ENCODE peak calls at places on chromosome 9, in five cellular contexts. O, P, G, Q and E are unnamed samples.
A peak's percentile ranks its signal among the peaks of the same experiment; 100 is the strongest.

GRCh38 chr9:132651259-132651658 is 18.5 kb downstream of the DDX31 start:
- DNase-seq in O (no peak), P (no peak), G (no peak), Q (no peak), E (no peak)

GRCh38 chr9:21454149-21454548 is 13.9 kb downstream of the IFNA1 start:
- DNase-seq in O (no peak), P (no peak), G (no peak), Q (no peak), E (no peak)

GRCh38 chr9:130555968-130556367 is 23.4 kb upstream of the FUBP3 start:
- DNase-seq in O (no peak), P (no peak), G (no peak), Q (no peak), E (no peak)

GRCh38 chr9:137493163-137494103 is 34.3 kb upstream of the NSMF start:
- DNase-seq in O (no peak), P (no peak), G (no peak), Q (no peak), E (no peak)

GRCh38 chr9:131008909-131009618 is at the start of gene LAMC3:
- DNase-seq in O (no peak), P (no peak), G (no peak), Q (peak; percentile 56), E (no peak)

GRCh38 chr9:131986576-131986975 is 93.1 kb downstream of the MED27 start:
- DNase-seq in O (no peak), P (no peak), G (no peak), Q (no peak), E (no peak)

GRCh38 chr9:132023409-132024180 is 56.1 kb downstream of the MED27 start:
- DNase-seq in O (no peak), P (no peak), G (no peak), Q (no peak), E (no peak)

GRCh38 chr9:95024097-95024671 is 293.3 kb downstream of the FANCC start:
- DNase-seq in O (peak; percentile 84), P (no peak), G (no peak), Q (no peak), E (no peak)

GRCh38 chr9:3963266-3964019 is 336.4 kb downstream of the GLIS3 start:
- DNase-seq in O (no peak), P (no peak), G (no peak), Q (no peak), E (no peak)

GRCh38 chr9:3957296-3957695 is 342.6 kb downstream of the GLIS3 start:
- DNase-seq in O (no peak), P (no peak), G (no peak), Q (no peak), E (no peak)

GRCh38 chr9:3960661-3961144 is 339.2 kb downstream of the GLIS3 start:
- DNase-seq in O (no peak), P (no peak), G (no peak), Q (no peak), E (no peak)

GRCh38 chr9:3962467-3962866 is 337.4 kb downstream of the GLIS3 start:
- DNase-seq in O (peak; percentile 80), P (no peak), G (no peak), Q (no peak), E (no peak)
- TF ChIP-seq POLR2AphosphoS5 in O (no peak), P (no peak), G (no peak), Q (no peak), E (no peak)

GRCh38 chr9:69204378-69204777 is 30.3 kb downstream of the TJP2 start:
- DNase-seq in O (no peak), P (no peak), G (no peak), Q (no peak), E (no peak)
- TF ChIP-seq EZH2 in O (no peak), P (no peak), G (no peak), Q (no peak), E (no peak)

DNA sequence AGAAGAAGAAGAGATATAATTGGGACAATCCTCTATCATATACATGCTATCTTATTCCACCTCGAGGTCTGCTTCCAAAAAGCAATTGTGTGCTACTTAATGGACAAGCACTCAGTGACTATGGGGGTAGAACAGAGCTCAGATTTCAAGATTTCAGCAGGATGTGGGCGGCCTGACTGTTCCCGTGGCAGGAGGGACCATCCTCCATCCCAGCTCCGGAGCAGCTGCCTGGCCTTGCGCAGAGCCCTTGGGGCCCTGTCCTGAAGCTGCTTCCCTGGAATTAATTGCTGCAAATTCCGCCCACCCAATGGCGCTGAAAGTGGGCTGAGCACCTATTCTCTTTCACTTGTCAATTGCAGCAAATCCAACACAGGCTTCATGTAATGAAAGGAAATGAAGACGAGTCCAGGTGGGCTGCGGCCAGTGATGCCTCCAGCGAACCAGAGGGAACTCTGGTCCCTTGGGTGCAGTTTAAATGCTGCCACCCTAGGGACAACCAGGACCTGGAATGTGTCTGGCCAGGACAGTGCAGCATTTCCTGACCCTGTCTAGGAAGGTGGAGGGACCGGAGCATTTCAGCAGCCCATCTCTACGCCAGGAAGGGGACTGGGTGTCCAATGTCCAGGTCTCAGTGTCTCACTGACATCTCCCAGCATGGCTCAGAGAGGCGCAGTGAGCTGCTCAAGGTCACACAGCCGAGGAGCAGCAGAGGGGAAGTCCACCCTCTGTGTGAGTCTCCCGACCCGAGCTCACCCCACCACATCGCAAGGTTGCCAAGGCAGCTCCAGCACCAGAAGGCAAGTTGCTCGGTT is 50.5 kb upstream of the FCN1 start:
- DNase-seq in O (no peak), P (no peak), G (no peak), Q (no peak), E (no peak)
- H3K9me3 ChIP-seq in O (no peaks in the 10 kb centered on the region), P (no peaks in the 10 kb centered on the region), G (no peaks in the 10 kb centered on the region), Q (no peaks in the 10 kb centered on the region), E (no peaks in the 10 kb centered on the region)

DNA sequence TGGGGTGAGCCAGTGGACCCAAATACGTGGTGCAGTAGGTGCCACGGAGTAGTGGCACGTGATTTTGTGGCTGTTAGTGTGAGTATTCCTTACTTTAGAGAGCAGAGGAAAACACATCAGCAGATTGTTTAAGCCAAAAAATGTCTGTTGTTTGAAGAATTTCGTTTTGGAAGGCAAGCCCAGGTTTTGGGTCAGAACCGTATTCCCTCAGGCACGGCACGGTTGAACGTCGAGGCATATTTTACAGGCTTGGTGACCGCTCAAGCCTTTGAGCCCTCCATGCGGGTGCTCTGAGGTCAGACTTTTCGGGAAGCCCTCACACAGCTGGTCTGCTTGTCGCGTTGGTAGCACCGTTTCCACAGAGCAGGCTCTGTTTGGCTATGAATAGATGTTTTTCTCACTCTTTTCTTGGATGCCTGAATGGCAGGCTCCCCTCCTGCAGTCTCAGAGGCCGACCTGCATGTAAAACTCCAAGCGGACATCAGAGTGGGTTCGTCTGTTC is 27.2 kb downstream of the NEK6 start:
- DNase-seq in O (no peak), P (no peak), G (no peak), Q (no peak), E (no peak)
- TF ChIP-seq POLR2AphosphoS5 in O (no peak), P (no peak), G (no peak), Q (no peak), E (no peak)